ENCODE peak calls at places on chromosomes 3 and 15, in four cellular contexts. G, O, C and H are unnamed samples.
A peak's percentile ranks its signal among the peaks of the same experiment; 100 is the strongest.

GRCh38 chr3:177381070-177381469 is 183.8 kb upstream of the TBL1XR1 start:
- DNase-seq in G (no peak), O (no peak), C (no peak), H (no peak)

GRCh38 chr3:53198256-53198977 is 37.4 kb downstream of the PRKCD start:
- DNase-seq in G (no peak), O (no peak), C (no peak), H (no peak)

GRCh38 chr3:63328386-63328785 is 50.3 kb downstream of the SYNPR start:
- DNase-seq in G (no peak), O (no peak), C (no peak), H (no peak)

GRCh38 chr3:184645304-184645703 is 66.6 kb downstream of the MAGEF1 start:
- DNase-seq in G (no peak), O (peak; percentile 55), C (no peak), H (no peak)

GRCh38 chr3:101453966-101454365 is 59.0 kb downstream of the SENP7 start:
- DNase-seq in G (no peak), O (no peak), C (no peak), H (no peak)

GRCh38 chr3:174387736-174388135 is 471.4 kb upstream of the NAALADL2 start:
- DNase-seq in G (no peak), O (no peak), C (no peak), H (no peak)

GRCh38 chr15:96737408-96737807 is 406.9 kb downstream of the NR2F2 start:
- DNase-seq in G (no peak), O (no peak), C (no peak), H (no peak)

GRCh38 chr3:39962566-39962965 is 153.2 kb downstream of the MYRIP start:
- DNase-seq in G (no peak), O (no peak), C (no peak), H (no peak)

GRCh38 chr3:66858656-66859381 is 139.3 kb upstream of the KBTBD8 start:
- DNase-seq in G (no peak), O (no peak), C (no peak), H (no peak)

GRCh38 chr3:122091602-122092006 is 36.4 kb downstream of the CD86 start:
- DNase-seq in G (no peak), O (no peak), C (no peak), H (no peak)

GRCh38 chr3:25441234-25441856 is 13.3 kb downstream of the RARB start:
- DNase-seq in G (no peak), O (no peak), C (peak; percentile 15), H (no peak)

GRCh38 chr3:194998417-194998816 is 272.5 kb downstream of the XXYLT1 start:
- DNase-seq in G (no peak), O (no peak), C (no peak), H (peak; percentile 49)

GRCh38 chr15:32730677-32731654 is 13.2 kb downstream of the GREM1 start:
- DNase-seq in G (no peak), O (peak; percentile 85), C (no peak), H (no peak)

GRCh38 chr15:63264685-63265302 is 12.6 kb upstream of the APH1B start:
- DNase-seq in G (no peak), O (no peak), C (no peak), H (no peak)

GRCh38 chr15:88649286-88649733 is 10.5 kb downstream of the ISG20 start:
- DNase-seq in G (peak; percentile 44), O (no peak), C (peak; percentile 54), H (peak; percentile 83)

GRCh38 chr3:106963446-106963845 is 413.8 kb upstream of the CCDC54 start:
- DNase-seq in G (no peak), O (no peak), C (no peak), H (no peak)

GRCh38 chr15:60358935-60359672 is 38.7 kb downstream of the ANXA2 start:
- DNase-seq in G (no peak), O (no peak), C (no peak), H (no peak)

GRCh38 chr15:79994651-79995050 is 23.7 kb upstream of the BCL2A1 start:
- DNase-seq in G (no peak), O (no peak), C (no peak), H (no peak)

GRCh38 chr15:71002321-71002720 is 109.7 kb downstream of the LRRC49 start:
- DNase-seq in G (no peak), O (no peak), C (no peak), H (no peak)

GRCh38 chr3:149908558-149908957 is 62.1 kb downstream of the PFN2 start:
- DNase-seq in G (no peak), O (no peak), C (no peak), H (no peak)

GRCh38 chr3:194824676-194825075 is 139.0 kb downstream of the FAM43A start:
- DNase-seq in G (no peak), O (no peak), C (no peak), H (no peak)

GRCh38 chr3:53046171-53047170 is 598 bp upstream of the SFMBT1 start:
- DNase-seq in G (peak; percentile 56), O (peak; percentile 73), C (peak; percentile 78), H (no peak)

GRCh38 chr3:4983739-4984510 is 4.7 kb downstream of the BHLHE40 start:
- DNase-seq in G (peak; percentile 59), O (no peak), C (peak; percentile 69), H (no peak)

GRCh38 chr15:69080203-69080957 is 65.9 kb downstream of the NOX5 start:
- DNase-seq in G (no peak), O (no peak), C (no peak), H (no peak)

GRCh38 chr15:68558318-68559305 is 20.2 kb upstream of the CORO2B start:
- DNase-seq in G (no peak), O (no peak), C (no peak), H (no peak)

GRCh38 chr3:14331273-14331672 is 71.1 kb upstream of the SLC6A6 start:
- DNase-seq in G (no peak), O (peak; percentile 3), C (no peak), H (no peak)

GRCh38 chr3:59559721-59560514 is 510.1 kb upstream of the CFAP20DC start:
- DNase-seq in G (no peak), O (no peak), C (no peak), H (no peak)

GRCh38 chr3:53102601-53103147 is 27.6 kb downstream of the RFT1 start:
- DNase-seq in G (no peak), O (no peak), C (peak; percentile 66), H (no peak)

GRCh38 chr3:179373938-179374337 is 26.4 kb downstream of the MFN1 start:
- DNase-seq in G (no peak), O (no peak), C (no peak), H (no peak)

GRCh38 chr15:66849393-66849745 is 147.3 kb downstream of the SMAD6 start:
- DNase-seq in G (no peak), O (no peak), C (no peak), H (peak; percentile 95)

GRCh38 chr3:39000008-39000450 is 51.7 kb downstream of the SCN11A start:
- DNase-seq in G (no peak), O (no peak), C (peak; percentile 59), H (no peak)

GRCh38 chr3:120418866-120419490 is 31.8 kb downstream of the FSTL1 start:
- DNase-seq in G (no peak), O (peak; percentile 57), C (peak; percentile 67), H (no peak)